ENCODE peak calls at places on chromosomes 3 and 15, in six cellular contexts. One of them, this sample, is unnamed.

GRCh38 chr3:37400945-37401344 is 226.6 kb upstream of the LRRFIP2 start:
- DNase-seq in activated naive CD4-positive, alpha-beta T cell: no peak
- DNase-seq in activated naive CD8-positive, alpha-beta T cell treated with anti-CD3 and anti-CD28 coated beads, Interleukin-2, amount 10 ng/mL, durations not matched to agents 7 days and 5 days: no peak
- DNase-seq in NCI-H1105: no peak
- DNase-seq in caudate nucleus: no peak
- DNase-seq in T-cell: no peak
- DNase-seq in this sample: no peak

GRCh38 chr3:86547697-86548096 is 443.3 kb downstream of the VGLL3 start:
- DNase-seq in activated naive CD4-positive, alpha-beta T cell: no peak
- DNase-seq in activated naive CD8-positive, alpha-beta T cell treated with anti-CD3 and anti-CD28 coated beads, Interleukin-2, amount 10 ng/mL, durations not matched to agents 7 days and 5 days: no peak
- DNase-seq in NCI-H1105: no peak
- DNase-seq in caudate nucleus: no peak
- DNase-seq in T-cell: no peak
- DNase-seq in this sample: no peak

GRCh38 chr3:194104041-194104751 is 31.8 kb upstream of the HES1 start:
- DNase-seq in activated naive CD4-positive, alpha-beta T cell: no peak
- DNase-seq in activated naive CD8-positive, alpha-beta T cell treated with anti-CD3 and anti-CD28 coated beads, Interleukin-2, amount 10 ng/mL, durations not matched to agents 7 days and 5 days: no peak
- DNase-seq in NCI-H1105: peak; percentile 34
- DNase-seq in caudate nucleus: no peak
- DNase-seq in T-cell: no peak
- DNase-seq in this sample: no peak

GRCh38 chr15:26394801-26395200 is 378.1 kb downstream of the GABRB3 start:
- DNase-seq in activated naive CD4-positive, alpha-beta T cell: no peak
- DNase-seq in activated naive CD8-positive, alpha-beta T cell treated with anti-CD3 and anti-CD28 coated beads, Interleukin-2, amount 10 ng/mL, durations not matched to agents 7 days and 5 days: no peak
- DNase-seq in NCI-H1105: no peak
- DNase-seq in caudate nucleus: no peak
- DNase-seq in T-cell: no peak
- DNase-seq in this sample: no peak

GRCh38 chr3:138187296-138188012 is at the start of gene ARMC8:
- DNase-seq in activated naive CD4-positive, alpha-beta T cell: peak; percentile 50
- DNase-seq in activated naive CD8-positive, alpha-beta T cell treated with anti-CD3 and anti-CD28 coated beads, Interleukin-2, amount 10 ng/mL, durations not matched to agents 7 days and 5 days: no peak
- DNase-seq in NCI-H1105: peak; percentile 83
- DNase-seq in caudate nucleus: peak; percentile 78
- DNase-seq in T-cell: no peak
- DNase-seq in this sample: peak; percentile 31

GRCh38 chr15:35713733-35714132 is 167.8 kb upstream of the DPH6 start:
- DNase-seq in activated naive CD4-positive, alpha-beta T cell: no peak
- DNase-seq in activated naive CD8-positive, alpha-beta T cell treated with anti-CD3 and anti-CD28 coated beads, Interleukin-2, amount 10 ng/mL, durations not matched to agents 7 days and 5 days: no peak
- DNase-seq in NCI-H1105: no peak
- DNase-seq in caudate nucleus: peak; percentile 63
- DNase-seq in T-cell: no peak
- DNase-seq in this sample: no peak

GRCh38 chr3:99242271-99242670 is 340.8 kb upstream of the DCBLD2 start:
- DNase-seq in activated naive CD4-positive, alpha-beta T cell: no peak
- DNase-seq in activated naive CD8-positive, alpha-beta T cell treated with anti-CD3 and anti-CD28 coated beads, Interleukin-2, amount 10 ng/mL, durations not matched to agents 7 days and 5 days: no peak
- DNase-seq in NCI-H1105: no peak
- DNase-seq in caudate nucleus: no peak
- DNase-seq in T-cell: no peak
- DNase-seq in this sample: no peak

GRCh38 chr3:39941941-39942340 is 132.5 kb downstream of the MYRIP start:
- DNase-seq in activated naive CD4-positive, alpha-beta T cell: no peak
- DNase-seq in activated naive CD8-positive, alpha-beta T cell treated with anti-CD3 and anti-CD28 coated beads, Interleukin-2, amount 10 ng/mL, durations not matched to agents 7 days and 5 days: no peak
- DNase-seq in NCI-H1105: peak; percentile 20
- DNase-seq in caudate nucleus: no peak
- DNase-seq in T-cell: no peak
- DNase-seq in this sample: no peak

GRCh38 chr3:129313983-129314756 is 35.5 kb downstream of the HMCES start:
- DNase-seq in activated naive CD4-positive, alpha-beta T cell: no peak
- DNase-seq in activated naive CD8-positive, alpha-beta T cell treated with anti-CD3 and anti-CD28 coated beads, Interleukin-2, amount 10 ng/mL, durations not matched to agents 7 days and 5 days: no peak
- DNase-seq in NCI-H1105: no peak
- DNase-seq in caudate nucleus: no peak
- DNase-seq in T-cell: no peak
- DNase-seq in this sample: no peak

GRCh38 chr3:16253601-16254000 is 11.1 kb downstream of the DPH3 start:
- DNase-seq in activated naive CD4-positive, alpha-beta T cell: no peak
- DNase-seq in activated naive CD8-positive, alpha-beta T cell treated with anti-CD3 and anti-CD28 coated beads, Interleukin-2, amount 10 ng/mL, durations not matched to agents 7 days and 5 days: no peak
- DNase-seq in NCI-H1105: no peak
- DNase-seq in caudate nucleus: peak; percentile 82
- DNase-seq in T-cell: no peak
- DNase-seq in this sample: no peak

GRCh38 chr3:129440648-129441190 is 695 bp downstream of the IFT122 start:
- DNase-seq in activated naive CD4-positive, alpha-beta T cell: no peak
- DNase-seq in activated naive CD8-positive, alpha-beta T cell treated with anti-CD3 and anti-CD28 coated beads, Interleukin-2, amount 10 ng/mL, durations not matched to agents 7 days and 5 days: no peak
- DNase-seq in NCI-H1105: no peak
- DNase-seq in caudate nucleus: no peak
- DNase-seq in T-cell: no peak
- DNase-seq in this sample: no peak

GRCh38 chr15:69719527-69719926 is 266.9 kb downstream of the RPLP1 start:
- DNase-seq in activated naive CD4-positive, alpha-beta T cell: no peak
- DNase-seq in activated naive CD8-positive, alpha-beta T cell treated with anti-CD3 and anti-CD28 coated beads, Interleukin-2, amount 10 ng/mL, durations not matched to agents 7 days and 5 days: no peak
- DNase-seq in NCI-H1105: no peak
- DNase-seq in caudate nucleus: no peak
- DNase-seq in T-cell: peak; percentile 55
- DNase-seq in this sample: peak; percentile 52

GRCh38 chr3:115788921-115789470 is 165.7 kb downstream of the GAP43 start:
- DNase-seq in activated naive CD4-positive, alpha-beta T cell: no peak
- DNase-seq in activated naive CD8-positive, alpha-beta T cell treated with anti-CD3 and anti-CD28 coated beads, Interleukin-2, amount 10 ng/mL, durations not matched to agents 7 days and 5 days: no peak
- DNase-seq in NCI-H1105: no peak
- DNase-seq in caudate nucleus: no peak
- DNase-seq in T-cell: no peak
- DNase-seq in this sample: no peak

GRCh38 chr3:160999268-160999667 is 105.9 kb downstream of the B3GALNT1 start:
- DNase-seq in activated naive CD4-positive, alpha-beta T cell: no peak
- DNase-seq in activated naive CD8-positive, alpha-beta T cell treated with anti-CD3 and anti-CD28 coated beads, Interleukin-2, amount 10 ng/mL, durations not matched to agents 7 days and 5 days: no peak
- DNase-seq in NCI-H1105: no peak
- DNase-seq in caudate nucleus: no peak
- DNase-seq in T-cell: no peak
- DNase-seq in this sample: no peak

GRCh38 chr15:38991126-38991525 is 426.5 kb upstream of the RASGRP1 start:
- DNase-seq in activated naive CD4-positive, alpha-beta T cell: no peak
- DNase-seq in activated naive CD8-positive, alpha-beta T cell treated with anti-CD3 and anti-CD28 coated beads, Interleukin-2, amount 10 ng/mL, durations not matched to agents 7 days and 5 days: no peak
- DNase-seq in NCI-H1105: no peak
- DNase-seq in caudate nucleus: no peak
- DNase-seq in T-cell: no peak
- DNase-seq in this sample: no peak

GRCh38 chr3:128492353-128493220 is at the start of gene GATA2:
- DNase-seq in activated naive CD4-positive, alpha-beta T cell: no peak
- DNase-seq in activated naive CD8-positive, alpha-beta T cell treated with anti-CD3 and anti-CD28 coated beads, Interleukin-2, amount 10 ng/mL, durations not matched to agents 7 days and 5 days: peak; percentile 65
- DNase-seq in NCI-H1105: peak; percentile 19
- DNase-seq in caudate nucleus: no peak
- DNase-seq in T-cell: no peak
- DNase-seq in this sample: no peak

GRCh38 chr15:64343222-64343621 is 12.8 kb downstream of the CSNK1G1 start:
- DNase-seq in activated naive CD4-positive, alpha-beta T cell: no peak
- DNase-seq in activated naive CD8-positive, alpha-beta T cell treated with anti-CD3 and anti-CD28 coated beads, Interleukin-2, amount 10 ng/mL, durations not matched to agents 7 days and 5 days: no peak
- DNase-seq in NCI-H1105: no peak
- DNase-seq in caudate nucleus: no peak
- DNase-seq in T-cell: no peak
- DNase-seq in this sample: no peak

GRCh38 chr15:58932791-58933310 is 628 bp downstream of the SLTM start:
- DNase-seq in activated naive CD4-positive, alpha-beta T cell: no peak
- DNase-seq in activated naive CD8-positive, alpha-beta T cell treated with anti-CD3 and anti-CD28 coated beads, Interleukin-2, amount 10 ng/mL, durations not matched to agents 7 days and 5 days: no peak
- DNase-seq in NCI-H1105: peak; percentile 50
- DNase-seq in caudate nucleus: peak; percentile 40
- DNase-seq in T-cell: no peak
- DNase-seq in this sample: no peak

GRCh38 chr3:189455009-189455408 is 176.2 kb upstream of the TP63 start:
- DNase-seq in activated naive CD4-positive, alpha-beta T cell: no peak
- DNase-seq in activated naive CD8-positive, alpha-beta T cell treated with anti-CD3 and anti-CD28 coated beads, Interleukin-2, amount 10 ng/mL, durations not matched to agents 7 days and 5 days: no peak
- DNase-seq in NCI-H1105: no peak
- DNase-seq in caudate nucleus: no peak
- DNase-seq in T-cell: no peak
- DNase-seq in this sample: no peak

GRCh38 chr3:66037986-66038369 is 740 bp downstream of the MAGI1 start:
- DNase-seq in activated naive CD4-positive, alpha-beta T cell: no peak
- DNase-seq in activated naive CD8-positive, alpha-beta T cell treated with anti-CD3 and anti-CD28 coated beads, Interleukin-2, amount 10 ng/mL, durations not matched to agents 7 days and 5 days: peak; percentile 29
- DNase-seq in NCI-H1105: peak; percentile 3
- DNase-seq in caudate nucleus: no peak
- DNase-seq in T-cell: no peak
- DNase-seq in this sample: no peak

GRCh38 chr15:73322665-73323373 is 45.9 kb downstream of the HCN4 start:
- DNase-seq in activated naive CD4-positive, alpha-beta T cell: no peak
- DNase-seq in activated naive CD8-positive, alpha-beta T cell treated with anti-CD3 and anti-CD28 coated beads, Interleukin-2, amount 10 ng/mL, durations not matched to agents 7 days and 5 days: no peak
- DNase-seq in NCI-H1105: no peak
- DNase-seq in caudate nucleus: no peak
- DNase-seq in T-cell: no peak
- DNase-seq in this sample: no peak

This sample was measured in activated effector memory CD4-positive, alpha-beta T cell treated with Interleukin-2 at 50 U/mL for 16 hours.